ENCODE peak calls at places on chromosome 17, in six cellular contexts. G is body of pancreas, O is PC-9, D is heart left ventricle, M is heart right ventricle, Y is cardiac fibroblast. Q is an unnamed sample.

GRCh38 chr17:77504652-77505459 is 364.1 kb downstream of the SEC14L1 start:
- DNase-seq in G (no peak), O (no peak), D (peak), M (no peak), Y (no peak), Q (no peak)

GRCh38 chr17:78409191-78409621 is 30.8 kb downstream of the PGS1 start:
- DNase-seq in G (peak), O (peak), D (no peak), M (no peak), Y (no peak), Q (no peak)

GRCh38 chr17:33142703-33143299 is 150.3 kb downstream of the ASIC2 start:
- DNase-seq in G (no peak), O (peak), D (no peak), M (no peak), Y (peak), Q (peak)

GRCh38 chr17:2064511-2064910 is 9.6 kb downstream of the HIC1 start:
- DNase-seq in G (no peak), O (no peak), D (peak), M (no peak), Y (peak), Q (no peak)

GRCh38 chr17:1511756-1512321 is 4.6 kb downstream of the INPP5K start:
- DNase-seq in G (no peak), O (no peak), D (peak), M (no peak), Y (no peak), Q (no peak)

GRCh38 chr17:70956731-70957130 is 787.4 kb downstream of the KCNJ2 start:
- DNase-seq in G (no peak), O (no peak), D (no peak), M (no peak), Y (peak), Q (no peak)

GRCh38 chr17:78132767-78133178 is 2.2 kb downstream of the TMC8 start:
- DNase-seq in G (peak), O (no peak), D (no peak), M (no peak), Y (no peak), Q (no peak)

GRCh38 chr17:42279776-42280630 is 3.8 kb upstream of the STAT5B start:
- DNase-seq in G (no peak), O (no peak), D (no peak), M (no peak), Y (no peak), Q (no peak)

GRCh38 chr17:5854871-5855554 is 215.2 kb upstream of the WSCD1 start:
- DNase-seq in G (no peak), O (no peak), D (no peak), M (no peak), Y (no peak), Q (no peak)

GRCh38 chr17:55304171-55304859 is 39.6 kb downstream of the HLF start:
- DNase-seq in G (no peak), O (no peak), D (no peak), M (no peak), Y (no peak), Q (no peak)

GRCh38 chr17:2238432-2239169 is 65.0 kb downstream of the SMG6 start:
- DNase-seq in G (no peak), O (no peak), D (peak), M (peak), Y (no peak), Q (no peak)

GRCh38 chr17:80509311-80509710 is 32.9 kb upstream of the NPTX1 start:
- DNase-seq in G (no peak), O (no peak), D (no peak), M (no peak), Y (no peak), Q (no peak)

GRCh38 chr17:82129095-82129494 is 31.1 kb upstream of the FASN start:
- DNase-seq in G (no peak), O (no peak), D (no peak), M (no peak), Y (peak), Q (no peak)
- TF ChIP-seq CTCF in G (no peak), O (no peak), D (no peak), M (no peak), Y (peak), Q (no peak)

DNA sequence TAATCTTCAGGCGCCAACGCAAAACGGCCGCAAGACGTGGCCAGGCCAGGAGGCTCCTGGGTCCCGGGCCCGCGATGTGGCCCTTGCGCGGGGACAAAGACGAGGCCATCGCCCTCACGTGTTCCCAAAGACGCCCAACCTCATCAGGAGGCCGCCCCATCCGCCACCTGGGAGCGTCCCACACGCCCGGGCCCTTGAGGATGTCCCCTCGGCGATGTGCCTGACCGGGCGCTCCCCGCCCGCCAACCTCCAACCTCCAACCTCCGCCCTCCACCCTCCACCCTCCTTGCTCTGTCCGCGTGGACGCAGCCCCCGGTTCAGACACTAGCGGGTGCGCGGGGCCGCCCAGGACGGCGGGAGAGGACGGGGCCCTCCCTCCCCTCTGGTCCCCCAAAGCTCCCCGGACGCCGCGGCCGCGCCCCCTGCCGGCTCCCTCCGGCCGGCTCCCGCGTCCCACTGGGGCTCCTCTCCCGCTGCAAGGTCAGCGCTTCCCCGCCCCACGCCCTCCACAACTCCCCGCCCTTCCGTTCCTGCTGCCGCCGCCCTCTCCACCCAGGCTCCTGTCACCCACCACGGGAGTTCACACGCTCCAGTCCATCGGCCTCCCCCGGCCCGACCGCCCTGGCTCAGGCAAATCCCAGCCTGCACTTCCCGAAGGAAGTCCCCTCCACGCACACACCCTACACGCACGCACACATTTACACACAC is 250.8 kb upstream of the RPL38 start:
- DNase-seq in G (peak), O (no peak), D (peak), M (peak), Y (no peak), Q (peak)
- TF ChIP-seq CTCF in G (peak), O (no peak), D (peak), M (peak), Y (no peak), Q (peak)

GRCh38 chr17:17269926-17270773 is 10.9 kb downstream of the COPS3 start:
- DNase-seq in G (no peak), O (no peak), D (no peak), M (no peak), Y (peak), Q (peak)
- TF ChIP-seq CTCF in G (no peak), O (peak), D (no peak), M (no peak), Y (peak), Q (peak)

DNA sequence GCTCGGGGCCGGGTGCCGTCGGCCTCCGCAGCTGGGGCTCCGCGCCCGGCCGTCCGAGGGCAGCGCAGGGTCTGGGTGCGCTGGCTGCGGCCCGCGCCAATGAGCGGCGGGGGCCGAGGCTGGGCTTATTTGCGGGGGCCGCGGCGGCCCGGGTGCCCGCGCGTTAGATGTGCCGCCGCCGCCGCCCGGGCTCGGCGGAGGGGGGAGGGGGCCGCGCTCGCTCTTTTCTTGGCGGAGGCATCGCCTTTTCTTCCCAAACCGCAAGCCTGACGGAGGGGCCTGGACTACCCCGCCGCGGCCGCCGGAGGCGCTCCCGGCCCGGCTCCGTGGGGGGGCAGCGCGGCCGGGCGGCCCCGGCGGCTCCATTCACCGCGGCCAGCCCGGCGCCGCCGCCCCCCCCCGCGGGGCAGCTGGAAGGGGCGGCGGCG is at the start of gene NOTUM:
- DNase-seq in G (no peak), O (no peak), D (no peak), M (no peak), Y (no peak), Q (no peak)
- TF ChIP-seq CTCF in G (no peak), O (no peak), D (no peak), M (no peak), Y (peak), Q (peak)

DNA sequence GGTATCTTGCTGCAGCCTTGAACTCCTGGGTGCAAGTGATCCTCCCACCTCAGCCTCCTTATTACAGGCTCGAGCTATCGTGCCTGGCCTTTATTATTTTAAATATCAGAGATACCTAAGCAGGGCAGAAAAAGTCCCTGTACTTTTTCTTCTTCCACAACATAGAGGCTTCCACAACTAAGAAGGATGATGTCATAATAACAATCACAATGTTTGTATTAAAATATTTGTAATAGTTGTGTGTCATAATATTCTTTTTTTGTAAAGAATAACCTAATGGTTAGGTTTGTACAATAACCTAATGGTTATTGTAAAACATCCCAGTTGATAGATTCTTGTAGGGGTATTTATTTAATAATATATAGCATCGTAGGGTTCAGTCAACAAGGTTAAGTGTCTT is 26.7 kb upstream of the DUSP14 start:
- DNase-seq in G (no peak), O (no peak), D (no peak), M (no peak), Y (no peak), Q (no peak)
- TF ChIP-seq CTCF in G (no peak), O (no peak), D (no peak), M (no peak), Y (no peak), Q (no peak)

DNA sequence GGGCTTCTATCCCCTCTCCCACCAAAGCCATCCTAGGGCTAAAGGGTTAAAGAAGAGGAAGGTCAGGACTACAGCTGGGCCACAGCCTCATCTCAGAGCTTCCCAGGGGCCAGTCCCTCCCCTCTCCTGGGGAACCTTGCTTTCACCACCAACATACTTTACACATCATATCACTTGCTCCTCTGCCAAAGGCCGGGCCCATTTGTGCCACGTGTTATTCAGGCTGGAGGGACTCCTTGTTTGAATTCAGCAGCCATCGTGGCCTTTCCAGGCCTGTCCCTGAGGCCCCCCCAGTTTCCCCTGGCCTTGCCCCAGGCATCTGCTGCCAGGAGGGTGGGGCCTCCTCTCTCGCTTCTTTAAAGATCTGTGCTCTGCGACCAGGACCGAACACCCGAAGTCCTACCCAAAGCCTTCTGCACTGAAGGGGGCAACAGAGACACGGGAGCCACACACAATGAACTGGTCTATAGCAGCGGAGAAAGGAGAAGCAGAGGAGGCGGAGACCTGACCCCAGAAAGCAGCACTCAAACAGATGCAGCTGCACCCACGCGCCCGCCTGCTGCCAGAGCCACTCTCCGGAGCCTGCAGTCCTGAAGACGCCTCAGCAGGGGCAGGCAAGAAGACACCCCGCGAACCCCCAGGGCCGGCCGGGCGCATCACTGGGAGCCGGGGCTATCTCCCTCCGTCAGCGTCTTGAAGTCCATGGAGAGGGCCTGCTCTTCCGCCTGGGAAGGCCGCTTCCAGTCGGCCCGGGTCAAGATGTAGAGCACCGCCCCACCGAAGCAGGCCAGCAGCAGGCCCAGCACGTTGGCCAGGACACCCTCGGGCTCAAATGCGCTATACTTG is 12.1 kb downstream of the CYB561 start:
- DNase-seq in G (peak), O (peak), D (peak), M (peak), Y (peak), Q (no peak)
- TF ChIP-seq CTCF in G (no peak), O (no peak), D (no peak), M (no peak), Y (no peak), Q (no peak)

GRCh38 chr17:21162394-21162775 is 35.6 kb downstream of the DHRS7B start:
- DNase-seq in G (no peak), O (no peak), D (no peak), M (no peak), Y (peak), Q (no peak)
- TF ChIP-seq CTCF in G (no peak), O (no peak), D (no peak), M (no peak), Y (no peak), Q (no peak)

GRCh38 chr17:50112694-50113093 is 17.3 kb downstream of the SAMD14 start:
- DNase-seq in G (no peak), O (no peak), D (no peak), M (peak), Y (no peak), Q (no peak)
- TF ChIP-seq CTCF in G (no peak), O (no peak), D (no peak), M (no peak), Y (no peak), Q (no peak)

GRCh38 chr17:3647251-3647650 is 10.7 kb downstream of the CTNS start:
- DNase-seq in G (no peak), O (no peak), D (no peak), M (no peak), Y (no peak), Q (no peak)

GRCh38 chr17:3645310-3645709 is 8.8 kb downstream of the CTNS start:
- DNase-seq in G (no peak), O (no peak), D (peak), M (no peak), Y (no peak), Q (no peak)

GRCh38 chr17:3647769-3648540 is 11.4 kb downstream of the CTNS start:
- DNase-seq in G (peak), O (peak), D (peak), M (peak), Y (peak), Q (peak)
- TF ChIP-seq CTCF in G (peak), O (peak), D (peak), M (peak), Y (peak), Q (peak)

GRCh38 chr17:60678118-60678444 is 430 bp downstream of the BCAS3 start:
- DNase-seq in G (no peak), O (no peak), D (no peak), M (no peak), Y (no peak), Q (no peak)
- TF ChIP-seq CTCF in G (no peak), O (no peak), D (no peak), M (no peak), Y (no peak), Q (no peak)